ENCODE peak calls at places on chromosomes 1 and 21, in six cellular contexts. T is H9, X is H1, Q is IMR-90, P is neuronal stem cell, C is trophoblast cell. K is an unnamed sample.

GRCh38 chr1:9410737-9411297 is 118.1 kb downstream of the SPSB1 start:
- DNase-seq in T (no peak), X (no peak), Q (peak), P (no peak), C (peak), K (peak)

GRCh38 chr1:68279846-68280245 is 47.5 kb upstream of the WLS start:
- DNase-seq in T (no peak), X (no peak), Q (no peak), P (no peak), C (peak), K (no peak)

GRCh38 chr1:2050793-2051682 is 827 bp downstream of the PRKCZ start:
- DNase-seq in T (no peak), X (no peak), Q (no peak), P (no peak), C (peak), K (no peak)

GRCh38 chr21:42833439-42833815 is 45.9 kb downstream of the WDR4 start:
- DNase-seq in T (peak), X (peak), Q (peak), P (no peak), C (peak), K (peak)

GRCh38 chr1:2786329-2787162 is 14.9 kb downstream of the TTC34 start:
- DNase-seq in T (no peak), X (peak), Q (no peak), P (peak), C (peak), K (no peak)

GRCh38 chr1:51523931-51524330 is 4.9 kb upstream of the EPS15 start:
- DNase-seq in T (no peak), X (no peak), Q (no peak), P (no peak), C (no peak), K (no peak)

GRCh38 chr1:37317870-37318431 is 156.4 kb upstream of the ZC3H12A start:
- DNase-seq in T (peak), X (no peak), Q (no peak), P (no peak), C (no peak), K (no peak)

GRCh38 chr1:24349891-24350290 is 30.7 kb downstream of the GRHL3 start:
- DNase-seq in T (no peak), X (no peak), Q (peak), P (no peak), C (no peak), K (no peak)

GRCh38 chr1:12453400-12454343 is 164.3 kb downstream of the DHRS3 start:
- DNase-seq in T (no peak), X (no peak), Q (no peak), P (no peak), C (peak), K (no peak)

GRCh38 chr1:28290851-28291250 is 31.5 kb downstream of the SESN2 start:
- DNase-seq in T (peak), X (no peak), Q (no peak), P (no peak), C (peak), K (no peak)

GRCh38 chr1:91611498-91611917 is 110.9 kb downstream of the CDC7 start:
- DNase-seq in T (peak), X (no peak), Q (no peak), P (peak), C (peak), K (no peak)

GRCh38 chr1:20031836-20032235 is 38.2 kb upstream of the PLA2G5 start:
- DNase-seq in T (no peak), X (no peak), Q (no peak), P (no peak), C (no peak), K (no peak)

GRCh38 chr1:176794897-176795508 is 332.0 kb downstream of the PAPPA2 start:
- DNase-seq in T (no peak), X (no peak), Q (no peak), P (no peak), C (no peak), K (no peak)

GRCh38 chr21:25561668-25562641 is 45.3 kb downstream of the MRPL39 start:
- DNase-seq in T (peak), X (peak), Q (peak), P (peak), C (peak), K (peak)

GRCh38 chr1:23960291-23960718 is 677 bp downstream of the PNRC2 start:
- DNase-seq in T (no peak), X (no peak), Q (peak), P (no peak), C (peak), K (peak)

GRCh38 chr1:225366552-225366951 is 61.3 kb downstream of the LBR start:
- DNase-seq in T (no peak), X (no peak), Q (no peak), P (no peak), C (no peak), K (peak)

GRCh38 chr1:155325596-155325893 is 4.9 kb downstream of the RUSC1 start:
- DNase-seq in T (no peak), X (no peak), Q (no peak), P (no peak), C (no peak), K (no peak)

GRCh38 chr1:153790282-153790995 is 15.2 kb downstream of the SLC27A3 start:
- DNase-seq in T (no peak), X (no peak), Q (peak), P (no peak), C (peak), K (peak)

GRCh38 chr1:41240806-41241747 is 1.0 kb downstream of the SCMH1 start:
- DNase-seq in T (peak), X (peak), Q (peak), P (peak), C (peak), K (peak)

GRCh38 chr1:61956774-61957173 is 214.5 kb downstream of the PATJ start:
- DNase-seq in T (no peak), X (no peak), Q (no peak), P (no peak), C (no peak), K (no peak)

GRCh38 chr21:26835027-26835713 is 10.0 kb downstream of the ADAMTS1 start:
- DNase-seq in T (no peak), X (no peak), Q (peak), P (no peak), C (peak), K (peak)

GRCh38 chr21:25171438-25171837 is 435.8 kb downstream of the MRPL39 start:
- DNase-seq in T (no peak), X (no peak), Q (peak), P (no peak), C (no peak), K (no peak)

GRCh38 chr1:80441664-80442063 is 1359.1 kb upstream of the ADGRL2 start:
- DNase-seq in T (no peak), X (no peak), Q (no peak), P (no peak), C (peak), K (no peak)

GRCh38 chr1:109908857-109909256 is 1.8 kb upstream of the CSF1 start:
- DNase-seq in T (no peak), X (no peak), Q (no peak), P (no peak), C (no peak), K (no peak)

GRCh38 chr1:19869929-19870328 is 12.3 kb upstream of the OTUD3 start:
- DNase-seq in T (no peak), X (no peak), Q (peak), P (no peak), C (peak), K (peak)

GRCh38 chr1:180981596-180982387 is 40.9 kb downstream of the STX6 start:
- DNase-seq in T (no peak), X (peak), Q (no peak), P (no peak), C (no peak), K (no peak)

GRCh38 chr1:26357121-26357602 is 3.2 kb upstream of the CRYBG2 start:
- DNase-seq in T (peak), X (no peak), Q (no peak), P (no peak), C (no peak), K (no peak)

GRCh38 chr1:89675677-89676076 is 42.8 kb downstream of the LRRC8C start:
- DNase-seq in T (no peak), X (no peak), Q (no peak), P (no peak), C (no peak), K (no peak)

GRCh38 chr1:213996320-213997022 is 8.7 kb downstream of the PROX1 start:
- DNase-seq in T (no peak), X (no peak), Q (no peak), P (no peak), C (no peak), K (no peak)

GRCh38 chr21:42308161-42308913 is 6.9 kb downstream of the TFF3 start:
- DNase-seq in T (no peak), X (no peak), Q (no peak), P (no peak), C (no peak), K (no peak)

GRCh38 chr1:9655836-9656235 is 4.3 kb downstream of the PIK3CD start:
- DNase-seq in T (no peak), X (no peak), Q (no peak), P (no peak), C (no peak), K (no peak)

GRCh38 chr1:25750923-25751605 is 48.9 kb upstream of the SELENON start:
- DNase-seq in T (no peak), X (no peak), Q (no peak), P (no peak), C (no peak), K (no peak)

GRCh38 chr1:152623203-152623844 is 421 bp upstream of the LCE3A start:
- DNase-seq in T (no peak), X (peak), Q (no peak), P (no peak), C (peak), K (no peak)

GRCh38 chr21:46229923-46230260 is 1.3 kb upstream of the LSS start:
- DNase-seq in T (no peak), X (no peak), Q (no peak), P (no peak), C (no peak), K (no peak)

GRCh38 chr21:46226920-46227599 is 1.5 kb downstream of the LSS start:
- DNase-seq in T (no peak), X (no peak), Q (peak), P (no peak), C (peak), K (peak)

GRCh38 chr21:46227811-46228344 is 696 bp downstream of the LSS start:
- DNase-seq in T (no peak), X (no peak), Q (no peak), P (no peak), C (no peak), K (peak)

GRCh38 chr21:46228345-46229051 is at the start of gene LSS:
- DNase-seq in T (peak), X (peak), Q (peak), P (peak), C (peak), K (peak)

GRCh38 chr21:46229133-46229922 is 754 bp upstream of the LSS start:
- DNase-seq in T (no peak), X (no peak), Q (no peak), P (peak), C (no peak), K (no peak)
- H2BK120ac ChIP-seq in T (no peak), X (no peak), Q (peak), P (peak), C (peak), K (peak)

GRCh38 chr1:58546520-58547308 is at the start of gene OMA1:
- DNase-seq in T (peak), X (peak), Q (peak), P (peak), C (peak), K (peak)
- H2AFZ ChIP-seq in T (peak), X (peak), Q (peak), P (peak), C (peak), K (no peak)

GRCh38 chr1:238177351-238177750 is 286.6 kb upstream of the ZP4 start:
- DNase-seq in T (no peak), X (no peak), Q (no peak), P (no peak), C (peak), K (no peak)
- H2BK120ac ChIP-seq in T (no peak), X (peak), Q (no peak), P (no peak), C (no peak), K (no peak)

GRCh38 chr1:206012086-206012859 is 9.1 kb upstream of the RAB7B start:
- DNase-seq in T (peak), X (no peak), Q (no peak), P (no peak), C (peak), K (no peak)
- H2AFZ ChIP-seq in T (no peak), X (peak), Q (peak), P (no peak), C (no peak), K (no peak)